ENCODE peak calls at places on chromosomes 16 and 17, in seven cellular contexts. P is transverse colon, V is thoracic aorta, X is fibroblast of pulmonary artery, H is ovary, W is fibroblast of mammary gland, E is osteocyte. L is an unnamed sample.

GRCh38 chr17:80000955-80001354 is 34.7 kb downstream of the TBC1D16 start:
- DNase-seq in P (no peak), V (no peak), X (no peak), H (no peak), W (no peak), E (no peak), L (no peak)

GRCh38 chr17:61486135-61487120 is 34.2 kb downstream of the TBX4 start:
- DNase-seq in P (no peak), V (no peak), X (no peak), H (no peak), W (no peak), E (no peak), L (no peak)

GRCh38 chr17:81264640-81265039 is 25.5 kb downstream of the NDUFAF8 start:
- DNase-seq in P (no peak), V (no peak), X (no peak), H (no peak), W (no peak), E (no peak), L (no peak)

GRCh38 chr16:46859719-46860152 is 24.4 kb upstream of the GPT2 start:
- DNase-seq in P (peak; percentile 59), V (no peak), X (peak; percentile 85), H (no peak), W (peak; percentile 94), E (no peak), L (no peak)

GRCh38 chr17:68861602-68862001 is 93.6 kb downstream of the ABCA8 start:
- DNase-seq in P (no peak), V (no peak), X (peak; percentile 35), H (no peak), W (no peak), E (no peak), L (no peak)

GRCh38 chr16:69831212-69832123 is 69.3 kb downstream of the WWP2 start:
- DNase-seq in P (no peak), V (no peak), X (peak; percentile 11), H (no peak), W (peak; percentile 50), E (no peak), L (no peak)

GRCh38 chr16:735982-736453 is 4.8 kb downstream of the CIAO3 start:
- DNase-seq in P (no peak), V (no peak), X (no peak), H (no peak), W (no peak), E (no peak), L (no peak)

GRCh38 chr16:56950881-56951771 is 10.6 kb upstream of the CETP start:
- DNase-seq in P (peak; percentile 59), V (no peak), X (peak; percentile 66), H (peak; percentile 47), W (peak; percentile 61), E (no peak), L (no peak)

GRCh38 chr16:82509636-82510035 is 117.1 kb upstream of the CDH13 start:
- DNase-seq in P (no peak), V (no peak), X (no peak), H (no peak), W (no peak), E (no peak), L (no peak)

GRCh38 chr16:5075637-5076036 is 4.0 kb downstream of the ALG1 start:
- DNase-seq in P (no peak), V (no peak), X (no peak), H (no peak), W (no peak), E (no peak), L (no peak)

GRCh38 chr16:6447046-6447445 is 885.6 kb upstream of the RBFOX1 start:
- DNase-seq in P (no peak), V (no peak), X (no peak), H (no peak), W (no peak), E (no peak), L (no peak)

DNA sequence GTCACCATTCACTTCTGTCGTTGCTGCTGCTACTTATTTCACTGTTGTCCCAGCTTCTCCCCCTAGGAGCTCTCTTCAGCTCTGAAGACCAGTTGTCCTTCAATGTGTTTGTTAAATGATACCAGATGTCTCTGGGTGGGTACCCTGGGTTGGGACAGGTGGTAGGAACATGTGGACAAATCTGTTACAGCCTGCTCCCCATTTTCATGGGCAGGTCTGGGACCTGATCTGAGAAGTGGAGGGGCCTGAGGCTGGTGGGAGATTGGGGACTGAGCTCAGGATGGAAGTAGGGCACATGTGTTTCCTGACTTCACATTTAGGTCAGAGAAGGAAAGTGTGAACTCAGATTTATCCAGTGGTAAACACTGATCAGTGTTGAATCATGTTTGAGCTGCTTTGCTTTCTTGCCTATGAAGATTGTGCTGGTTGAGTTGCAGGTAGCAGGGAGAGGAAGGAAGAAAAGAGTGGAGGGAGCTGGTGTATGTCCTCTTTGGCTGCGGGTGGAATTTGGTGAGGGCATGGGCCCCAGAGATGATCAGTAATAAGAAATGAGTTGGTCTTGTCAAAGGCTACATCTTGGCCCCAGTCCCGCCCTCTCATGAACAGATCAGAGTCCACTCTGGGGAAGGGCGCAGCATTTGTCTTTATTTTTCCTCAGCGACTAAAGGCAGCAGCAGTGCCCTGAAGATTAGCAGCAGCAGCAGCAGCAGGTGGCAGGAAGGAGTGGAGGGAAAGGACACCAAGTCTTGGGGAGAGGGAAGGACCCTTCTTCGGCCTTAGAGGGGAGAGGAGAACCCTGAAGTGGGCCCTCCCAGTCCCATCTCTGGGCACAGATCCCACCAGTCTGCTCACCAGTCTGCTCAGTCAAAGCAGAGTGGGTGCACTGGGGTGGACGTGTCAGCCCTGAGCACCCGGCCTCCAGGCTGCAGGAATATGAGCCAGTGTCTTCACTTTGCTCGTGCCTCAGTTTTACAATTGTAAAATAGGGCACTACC is 6.1 kb upstream of the EFTUD2 start:
- DNase-seq in P (peak; percentile 71), V (no peak), X (no peak), H (no peak), W (peak; percentile 28), E (no peak), L (no peak)
- TF ChIP-seq CTCF in P (no peak), V (no peak), X (no peak), H (no peak), W (no peak), E (no peak), L (no peak)

GRCh38 chr16:74726736-74727135 is 26.1 kb upstream of the MLKL start:
- DNase-seq in P (peak; percentile 29), V (no peak), X (no peak), H (no peak), W (peak; percentile 40), E (no peak), L (no peak)
- TF ChIP-seq CTCF in P (peak; percentile 28), V (peak; percentile 11), X (peak; percentile 46), H (no peak), W (peak; percentile 61), E (peak; percentile 39), L (peak; percentile 72)

GRCh38 chr16:29663020-29663828 is at the start of gene SPN:
- DNase-seq in P (peak; percentile 33), V (no peak), X (no peak), H (no peak), W (no peak), E (no peak), L (no peak)

GRCh38 chr16:29663829-29664132 is 734 bp downstream of the SPN start:
- DNase-seq in P (no peak), V (no peak), X (no peak), H (no peak), W (no peak), E (no peak), L (no peak)

GRCh38 chr16:29662729-29663019 is 373 bp upstream of the SPN start:
- DNase-seq in P (peak; percentile 35), V (no peak), X (no peak), H (no peak), W (no peak), E (no peak), L (no peak)

GRCh38 chr16:29665294-29666077 is 2.4 kb downstream of the SPN start:
- DNase-seq in P (no peak), V (no peak), X (no peak), H (no peak), W (no peak), E (no peak), L (no peak)

DNA sequence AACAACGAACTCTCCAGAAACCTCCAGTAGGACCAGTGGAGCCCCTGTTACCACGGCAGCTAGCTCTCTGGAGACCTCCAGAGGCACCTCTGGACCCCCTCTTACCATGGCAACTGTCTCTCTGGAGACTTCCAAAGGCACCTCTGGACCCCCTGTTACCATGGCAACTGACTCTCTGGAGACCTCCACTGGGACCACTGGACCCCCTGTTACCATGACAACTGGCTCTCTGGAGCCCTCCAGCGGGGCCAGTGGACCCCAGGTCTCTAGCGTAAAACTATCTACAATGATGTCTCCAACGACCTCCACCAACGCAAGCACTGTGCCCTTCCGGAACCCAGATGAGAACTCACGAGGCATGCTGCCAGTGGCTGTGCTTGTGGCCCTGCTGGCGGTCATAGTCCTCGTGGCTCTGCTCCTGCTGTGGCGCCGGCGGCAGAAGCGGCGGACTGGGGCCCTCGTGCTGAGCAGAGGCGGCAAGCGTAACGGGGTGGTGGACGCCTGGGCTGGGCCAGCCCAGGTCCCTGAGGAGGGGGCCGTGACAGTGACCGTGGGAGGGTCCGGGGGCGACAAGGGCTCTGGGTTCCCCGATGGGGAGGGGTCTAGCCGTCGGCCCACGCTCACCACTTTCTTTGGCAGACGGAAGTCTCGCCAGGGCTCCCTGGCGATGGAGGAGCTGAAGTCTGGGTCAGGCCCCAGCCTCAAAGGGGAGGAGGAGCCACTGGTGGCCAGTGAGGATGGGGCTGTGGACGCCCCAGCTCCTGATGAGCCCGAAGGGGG is 1.3 kb downstream of the SPN start:
- DNase-seq in P (peak; percentile 32), V (no peak), X (no peak), H (no peak), W (no peak), E (no peak), L (no peak)
- TF ChIP-seq CTCF in P (no peak), V (no peak), X (no peak), H (no peak), W (no peak), E (no peak), L (no peak)

GRCh38 chr16:88507231-88507743 is 54.2 kb downstream of the ZFPM1 start:
- DNase-seq in P (no peak), V (no peak), X (no peak), H (no peak), W (peak; percentile 2), E (no peak), L (no peak)

GRCh38 chr16:88506723-88507122 is 53.6 kb downstream of the ZFPM1 start:
- DNase-seq in P (no peak), V (no peak), X (no peak), H (no peak), W (no peak), E (no peak), L (no peak)

GRCh38 chr16:88503771-88504488 is 50.9 kb downstream of the ZFPM1 start:
- DNase-seq in P (no peak), V (no peak), X (no peak), H (no peak), W (no peak), E (no peak), L (no peak)

GRCh38 chr16:88504489-88505404 is 51.7 kb downstream of the ZFPM1 start:
- DNase-seq in P (peak; percentile 46), V (no peak), X (no peak), H (no peak), W (no peak), E (no peak), L (no peak)

DNA sequence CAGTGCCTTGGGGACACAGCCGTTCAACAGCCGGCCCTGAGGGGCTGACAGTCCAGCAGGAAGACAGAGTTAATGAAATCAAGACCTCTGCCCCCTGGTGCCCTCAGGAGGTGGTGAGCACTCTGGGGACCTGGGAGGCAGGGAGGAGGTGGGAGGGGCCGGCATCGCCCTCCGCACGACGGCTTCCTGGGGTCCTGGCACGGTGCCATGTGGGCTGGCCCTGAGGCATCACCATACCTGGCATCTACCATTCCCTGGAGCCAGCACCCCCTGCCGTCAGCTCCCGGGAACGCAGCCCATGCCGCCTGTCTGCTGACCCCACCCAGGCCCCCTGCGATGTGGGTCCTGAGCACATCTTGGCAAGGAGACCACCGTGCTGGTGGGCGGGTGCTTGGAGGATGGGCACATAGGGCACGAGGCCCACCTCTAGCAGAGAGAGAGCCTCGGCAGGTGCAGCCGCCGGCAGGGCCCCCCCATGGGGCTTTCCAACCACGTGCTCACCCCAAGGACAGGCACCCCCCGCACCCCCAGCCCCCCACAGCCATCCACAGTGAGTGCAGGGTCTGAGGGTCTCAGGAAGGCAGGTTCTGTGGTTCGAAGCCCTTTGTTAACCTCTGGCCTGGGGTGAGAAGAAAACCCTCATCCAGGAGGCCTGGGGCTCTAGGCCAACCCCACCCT is 52.5 kb downstream of the ZFPM1 start:
- DNase-seq in P (peak; percentile 89), V (no peak), X (peak; percentile 24), H (peak; percentile 62), W (peak; percentile 31), E (no peak), L (no peak)
- TF ChIP-seq CTCF in P (peak; percentile 58), V (no peak), X (peak; percentile 42), H (no peak), W (peak; percentile 51), E (peak; percentile 24), L (peak; percentile 53)